ENCODE peak calls at places on chromosome 19, in nine cellular contexts. One of them, this sample, is unnamed.

GRCh38 chr19:14440049-14440448 is 6.9 kb downstream of the PKN1 start:
- DNase-seq in NCI-H1930: no peak
- DNase-seq in naive thymus-derived CD8-positive, alpha-beta T cell: peak
- DNase-seq in T-helper 2 cell: peak
- DNase-seq in activated CD4-positive, alpha-beta T cell treated with anti-CD3 and anti-CD28 coated beads, Interleukin-2, amount 10 ng/mL, durations not matched to agents 7 days and 5 days: peak
- DNase-seq in NCI-H1436 treated with DMSO at 0.1 percent for 48 hours: no peak
- DNase-seq in stimulated activated CD4-positive, alpha-beta T cell treated with anti-CD3 and anti-CD28 coated beads, Interleukin-2, amount 100 ng/mL, for 48 hours: peak
- DNase-seq in A172: no peak
- DNase-seq in colonic mucosa: peak
- DNase-seq in this sample: no peak

GRCh38 chr19:8690753-8691539 is 7.6 kb downstream of the ACTL9 start:
- DNase-seq in naive thymus-derived CD8-positive, alpha-beta T cell: no peak
- DNase-seq in A172: no peak
- DNase-seq in activated CD4-positive, alpha-beta T cell treated with anti-CD3 and anti-CD28 coated beads, Interleukin-2, amount 10 ng/mL, durations not matched to agents 7 days and 5 days: no peak
- DNase-seq in colonic mucosa: no peak
- DNase-seq in stimulated activated CD4-positive, alpha-beta T cell treated with anti-CD3 and anti-CD28 coated beads, Interleukin-2, amount 100 ng/mL, for 48 hours: no peak
- DNase-seq in T-helper 2 cell: no peak
- DNase-seq in NCI-H1930: no peak
- DNase-seq in NCI-H1436 treated with DMSO at 0.1 percent for 48 hours: no peak
- DNase-seq in this sample: no peak

GRCh38 chr19:4077800-4078683 is 11.3 kb upstream of the ZBTB7A start:
- DNase-seq in stimulated activated CD4-positive, alpha-beta T cell treated with anti-CD3 and anti-CD28 coated beads, Interleukin-2, amount 100 ng/mL, for 48 hours: no peak
- DNase-seq in NCI-H1930: no peak
- DNase-seq in T-helper 2 cell: peak
- DNase-seq in colonic mucosa: peak
- DNase-seq in activated CD4-positive, alpha-beta T cell treated with anti-CD3 and anti-CD28 coated beads, Interleukin-2, amount 10 ng/mL, durations not matched to agents 7 days and 5 days: peak
- DNase-seq in naive thymus-derived CD8-positive, alpha-beta T cell: peak
- DNase-seq in NCI-H1436 treated with DMSO at 0.1 percent for 48 hours: no peak
- DNase-seq in A172: no peak
- DNase-seq in this sample: no peak

GRCh38 chr19:4749870-4750269 is 26.2 kb upstream of the DPP9 start:
- DNase-seq in colonic mucosa: no peak
- DNase-seq in A172: no peak
- DNase-seq in activated CD4-positive, alpha-beta T cell treated with anti-CD3 and anti-CD28 coated beads, Interleukin-2, amount 10 ng/mL, durations not matched to agents 7 days and 5 days: no peak
- DNase-seq in stimulated activated CD4-positive, alpha-beta T cell treated with anti-CD3 and anti-CD28 coated beads, Interleukin-2, amount 100 ng/mL, for 48 hours: no peak
- DNase-seq in NCI-H1436 treated with DMSO at 0.1 percent for 48 hours: no peak
- DNase-seq in T-helper 2 cell: no peak
- DNase-seq in naive thymus-derived CD8-positive, alpha-beta T cell: no peak
- DNase-seq in NCI-H1930: no peak
- DNase-seq in this sample: no peak

GRCh38 chr19:6801397-6802086 is 29.0 kb downstream of the VAV1 start:
- DNase-seq in T-helper 2 cell: peak
- DNase-seq in naive thymus-derived CD8-positive, alpha-beta T cell: peak
- DNase-seq in colonic mucosa: peak
- DNase-seq in NCI-H1436 treated with DMSO at 0.1 percent for 48 hours: peak
- DNase-seq in activated CD4-positive, alpha-beta T cell treated with anti-CD3 and anti-CD28 coated beads, Interleukin-2, amount 10 ng/mL, durations not matched to agents 7 days and 5 days: peak
- DNase-seq in stimulated activated CD4-positive, alpha-beta T cell treated with anti-CD3 and anti-CD28 coated beads, Interleukin-2, amount 100 ng/mL, for 48 hours: peak
- DNase-seq in NCI-H1930: peak
- DNase-seq in A172: peak
- DNase-seq in this sample: peak

GRCh38 chr19:39362682-39363657 is 20.7 kb downstream of the SAMD4B start:
- DNase-seq in activated CD4-positive, alpha-beta T cell treated with anti-CD3 and anti-CD28 coated beads, Interleukin-2, amount 10 ng/mL, durations not matched to agents 7 days and 5 days: no peak
- DNase-seq in stimulated activated CD4-positive, alpha-beta T cell treated with anti-CD3 and anti-CD28 coated beads, Interleukin-2, amount 100 ng/mL, for 48 hours: no peak
- DNase-seq in NCI-H1930: no peak
- DNase-seq in T-helper 2 cell: no peak
- DNase-seq in colonic mucosa: no peak
- DNase-seq in NCI-H1436 treated with DMSO at 0.1 percent for 48 hours: no peak
- DNase-seq in naive thymus-derived CD8-positive, alpha-beta T cell: no peak
- DNase-seq in A172: peak
- DNase-seq in this sample: no peak

GRCh38 chr19:12295191-12295590 is 508 bp upstream of the ZNF44 start:
- DNase-seq in NCI-H1436 treated with DMSO at 0.1 percent for 48 hours: no peak
- DNase-seq in NCI-H1930: no peak
- DNase-seq in activated CD4-positive, alpha-beta T cell treated with anti-CD3 and anti-CD28 coated beads, Interleukin-2, amount 10 ng/mL, durations not matched to agents 7 days and 5 days: no peak
- DNase-seq in colonic mucosa: no peak
- DNase-seq in A172: no peak
- DNase-seq in T-helper 2 cell: no peak
- DNase-seq in stimulated activated CD4-positive, alpha-beta T cell treated with anti-CD3 and anti-CD28 coated beads, Interleukin-2, amount 100 ng/mL, for 48 hours: no peak
- DNase-seq in naive thymus-derived CD8-positive, alpha-beta T cell: no peak
- DNase-seq in this sample: no peak

GRCh38 chr19:831407-832369 is 4.1 kb downstream of the AZU1 start:
- DNase-seq in A172: no peak
- DNase-seq in activated CD4-positive, alpha-beta T cell treated with anti-CD3 and anti-CD28 coated beads, Interleukin-2, amount 10 ng/mL, durations not matched to agents 7 days and 5 days: no peak
- DNase-seq in naive thymus-derived CD8-positive, alpha-beta T cell: no peak
- DNase-seq in colonic mucosa: no peak
- DNase-seq in NCI-H1930: no peak
- DNase-seq in stimulated activated CD4-positive, alpha-beta T cell treated with anti-CD3 and anti-CD28 coated beads, Interleukin-2, amount 100 ng/mL, for 48 hours: no peak
- DNase-seq in NCI-H1436 treated with DMSO at 0.1 percent for 48 hours: no peak
- DNase-seq in T-helper 2 cell: no peak
- DNase-seq in this sample: no peak

GRCh38 chr19:45739498-45740439 is 6.5 kb downstream of the MEIOSIN start:
- DNase-seq in T-helper 2 cell: no peak
- DNase-seq in NCI-H1930: no peak
- DNase-seq in colonic mucosa: no peak
- DNase-seq in NCI-H1436 treated with DMSO at 0.1 percent for 48 hours: no peak
- DNase-seq in naive thymus-derived CD8-positive, alpha-beta T cell: no peak
- DNase-seq in activated CD4-positive, alpha-beta T cell treated with anti-CD3 and anti-CD28 coated beads, Interleukin-2, amount 10 ng/mL, durations not matched to agents 7 days and 5 days: no peak
- DNase-seq in A172: no peak
- DNase-seq in stimulated activated CD4-positive, alpha-beta T cell treated with anti-CD3 and anti-CD28 coated beads, Interleukin-2, amount 100 ng/mL, for 48 hours: no peak
- DNase-seq in this sample: no peak